ENCODE peak calls at places on chromosomes 1 and 21, in nine cellular contexts. I, Z, O, G, H, Q, K, J and F are unnamed samples. For H3K4me1 and H3K9me3, the result is how much of the 10 kb centered on the place peaks cover.

GRCh38 chr21:36708512-36709029 is 9.7 kb downstream of the SIM2 start:
- DNase-seq in I (no peak), Z (no peak), O (peak), G (no peak), H (no peak), Q (no peak), K (no peak), J (no peak), F (no peak)

GRCh38 chr1:183871142-183871541 is 66.2 kb downstream of the RGL1 start:
- DNase-seq in I (no peak), Z (no peak), O (peak), G (no peak), H (peak), Q (no peak), K (no peak), J (no peak), F (no peak)

GRCh38 chr1:228084325-228084724 is 1.8 kb downstream of the ARF1 start:
- DNase-seq in I (no peak), Z (peak), O (no peak), G (no peak), H (peak), Q (no peak), K (no peak), J (peak), F (no peak)

GRCh38 chr1:207240325-207241095 is 81.0 kb upstream of the CD55 start:
- DNase-seq in I (no peak), Z (no peak), O (no peak), G (no peak), H (peak), Q (no peak), K (no peak), J (no peak), F (no peak)

GRCh38 chr1:8448906-8449661 is 131.2 kb downstream of the SLC45A1 start:
- DNase-seq in I (no peak), Z (no peak), O (no peak), G (no peak), H (no peak), Q (no peak), K (no peak), J (no peak), F (no peak)

GRCh38 chr1:174640783-174641182 is 193.0 kb downstream of the GPR52 start:
- DNase-seq in I (no peak), Z (no peak), O (no peak), G (no peak), H (no peak), Q (no peak), K (no peak), J (no peak), F (no peak)

GRCh38 chr1:115890618-115891017 is 49.7 kb upstream of the NHLH2 start:
- DNase-seq in I (no peak), Z (no peak), O (no peak), G (no peak), H (no peak), Q (no peak), K (no peak), J (no peak), F (no peak)

GRCh38 chr1:93851878-93852277 is 27.1 kb downstream of the DNTTIP2 start:
- DNase-seq in I (no peak), Z (no peak), O (no peak), G (no peak), H (no peak), Q (no peak), K (no peak), J (no peak), F (no peak)

GRCh38 chr1:39076127-39076798 is 50.1 kb downstream of the NDUFS5 start:
- DNase-seq in I (no peak), Z (peak), O (no peak), G (peak), H (peak), Q (no peak), K (no peak), J (peak), F (no peak)

GRCh38 chr1:16124377-16125087 is 31.3 kb downstream of the EPHA2 start:
- DNase-seq in I (no peak), Z (no peak), O (no peak), G (no peak), H (no peak), Q (no peak), K (peak), J (no peak), F (no peak)

GRCh38 chr1:110956586-110956985 is 7.1 kb downstream of the LRIF1 start:
- DNase-seq in I (no peak), Z (no peak), O (no peak), G (no peak), H (no peak), Q (no peak), K (no peak), J (no peak), F (no peak)

GRCh38 chr1:229848762-229849677 is 218.0 kb upstream of the GALNT2 start:
- DNase-seq in I (peak), Z (no peak), O (peak), G (no peak), H (peak), Q (no peak), K (no peak), J (peak), F (no peak)

GRCh38 chr1:23629728-23630290 is 61.8 kb upstream of the RPL11 start:
- DNase-seq in I (no peak), Z (no peak), O (no peak), G (no peak), H (no peak), Q (no peak), K (no peak), J (no peak), F (no peak)

GRCh38 chr1:167667536-167667935 is 37.5 kb downstream of the RCSD1 start:
- DNase-seq in I (no peak), Z (no peak), O (no peak), G (no peak), H (no peak), Q (no peak), K (no peak), J (no peak), F (no peak)

GRCh38 chr1:10724948-10725852 is 71.2 kb downstream of the CASZ1 start:
- DNase-seq in I (no peak), Z (peak), O (no peak), G (no peak), H (peak), Q (no peak), K (no peak), J (no peak), F (no peak)

GRCh38 chr1:176601358-176601757 is 138.4 kb downstream of the PAPPA2 start:
- DNase-seq in I (no peak), Z (no peak), O (no peak), G (no peak), H (peak), Q (no peak), K (no peak), J (no peak), F (no peak)

GRCh38 chr21:29376556-29376955 is 77.8 kb downstream of the BACH1 start:
- DNase-seq in I (peak), Z (no peak), O (peak), G (no peak), H (peak), Q (peak), K (peak), J (peak), F (peak)

GRCh38 chr1:229270547-229271447 is at the start of gene RAB4A:
- DNase-seq in I (peak), Z (peak), O (peak), G (peak), H (peak), Q (peak), K (peak), J (peak), F (peak)

GRCh38 chr21:46065993-46066842 is 31.7 kb upstream of the COL6A2 start:
- DNase-seq in I (no peak), Z (no peak), O (no peak), G (peak), H (no peak), Q (no peak), K (peak), J (no peak), F (no peak)

GRCh38 chr21:46065215-46065992 is 32.5 kb upstream of the COL6A2 start:
- DNase-seq in I (peak), Z (no peak), O (no peak), G (peak), H (peak), Q (no peak), K (peak), J (no peak), F (peak)

GRCh38 chr21:46063227-46063626 is 34.7 kb upstream of the COL6A2 start:
- DNase-seq in I (no peak), Z (no peak), O (no peak), G (peak), H (no peak), Q (no peak), K (no peak), J (no peak), F (no peak)

GRCh38 chr21:46063734-46064680 is 33.9 kb upstream of the COL6A2 start:
- DNase-seq in I (no peak), Z (no peak), O (no peak), G (peak), H (no peak), Q (no peak), K (peak), J (no peak), F (no peak)

DNA sequence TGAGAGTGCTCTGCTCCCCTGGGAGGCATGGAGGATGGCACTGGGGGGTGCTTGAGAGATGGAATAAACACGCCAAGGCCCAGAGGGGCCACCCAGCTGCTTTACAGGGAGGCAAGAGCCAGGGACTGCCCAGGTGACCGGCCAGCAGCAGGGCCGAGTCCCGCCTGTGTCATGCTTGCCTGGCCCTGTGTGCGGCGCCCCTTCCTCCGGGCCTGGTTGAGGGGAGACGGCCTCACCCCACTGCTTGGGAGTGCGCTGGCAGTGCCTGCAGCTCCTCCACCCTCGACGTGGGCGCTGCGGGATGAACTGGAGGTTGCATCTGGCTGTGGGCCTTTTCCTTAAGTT is 33.1 kb upstream of the COL6A2 start:
- DNase-seq in I (no peak), Z (no peak), O (no peak), G (peak), H (no peak), Q (no peak), K (peak), J (no peak), F (no peak)
- H3K27ac ChIP-seq in I (no peak), Z (no peak), O (no peak), G (peak), H (peak), Q (no peak), K (no peak), J (peak), F (no peak)

GRCh38 chr1:43188106-43188505 is 16.0 kb downstream of the CFAP57 start:
- DNase-seq in I (no peak), Z (no peak), O (no peak), G (no peak), H (no peak), Q (no peak), K (no peak), J (no peak), F (no peak)
- H3K4me1 ChIP-seq in I (under half), Z (under half), O (under half), G (under half), H (under half), Q (under half), K (under half), J (under half), F (under half)

GRCh38 chr1:5764464-5764863 is 227.8 kb downstream of the NPHP4 start:
- DNase-seq in I (no peak), Z (no peak), O (no peak), G (no peak), H (no peak), Q (no peak), K (no peak), J (peak), F (no peak)
- H3K9me3 ChIP-seq in I (under half), Z (under half), O (under half), G (under half), H (under half), Q (under half), K (under half), J (under half), F (under half)

GRCh38 chr1:28145728-28146127 is 30.8 kb downstream of the PTAFR start:
- DNase-seq in I (no peak), Z (no peak), O (no peak), G (no peak), H (no peak), Q (no peak), K (no peak), J (no peak), F (no peak)

GRCh38 chr1:28150125-28150780 is 26.2 kb downstream of the PTAFR start:
- DNase-seq in I (no peak), Z (no peak), O (no peak), G (no peak), H (no peak), Q (no peak), K (no peak), J (no peak), F (no peak)

GRCh38 chr1:28147264-28148094 is 29.0 kb downstream of the PTAFR start:
- DNase-seq in I (no peak), Z (no peak), O (peak), G (no peak), H (no peak), Q (no peak), K (peak), J (no peak), F (no peak)

GRCh38 chr1:28144203-28145135 is 32.0 kb downstream of the PTAFR start:
- DNase-seq in I (no peak), Z (no peak), O (no peak), G (no peak), H (no peak), Q (no peak), K (no peak), J (no peak), F (no peak)

DNA sequence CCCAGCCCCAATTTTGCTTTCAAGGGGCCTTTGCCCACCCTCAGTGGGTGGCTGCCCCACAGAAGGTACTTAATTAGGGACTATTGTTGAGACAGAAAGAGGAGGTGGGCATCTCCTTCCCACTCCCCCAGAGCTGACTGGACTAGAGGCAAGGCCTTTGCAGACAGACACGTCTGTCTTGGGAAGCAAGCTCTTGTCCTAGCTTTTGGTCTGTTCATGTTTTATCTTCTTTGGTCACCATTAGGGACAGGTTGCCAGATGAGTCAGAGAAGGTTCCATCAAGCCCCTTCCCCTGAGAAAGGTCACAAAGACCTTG is 27.7 kb downstream of the PTAFR start:
- DNase-seq in I (no peak), Z (no peak), O (no peak), G (no peak), H (no peak), Q (no peak), K (no peak), J (no peak), F (no peak)
- H3K27ac ChIP-seq in I (no peak), Z (no peak), O (no peak), G (no peak), H (no peak), Q (peak), K (no peak), J (no peak), F (no peak)

GRCh38 chr1:32818804-32819541 is 1.5 kb downstream of the S100PBP start:
- DNase-seq in I (peak), Z (no peak), O (no peak), G (no peak), H (no peak), Q (no peak), K (no peak), J (no peak), F (no peak)
- H3K4me1 ChIP-seq in I (under half), Z (under half), O (under half), G (under half), H (under half), Q (under half), K (under half), J (under half), F (under half)